ENCODE peak calls at places on chromosomes 13 and 19, in four cellular contexts. P, J, S and O are unnamed samples.

GRCh38 chr19:16445238-16446107 is 26.3 kb downstream of the EPS15L1 start:
- DNase-seq in P (no peak), J (peak; percentile 32), S (peak; percentile 90), O (no peak)

GRCh38 chr19:29248332-29248844 is 35.4 kb upstream of the UQCRFS1 start:
- DNase-seq in P (no peak), J (no peak), S (no peak), O (no peak)

GRCh38 chr19:35220315-35220921 is 8.1 kb downstream of the FAM187B start:
- DNase-seq in P (peak; percentile 74), J (no peak), S (no peak), O (no peak)

GRCh38 chr13:36801035-36801434 is 18.0 kb upstream of the RFXAP start:
- DNase-seq in P (no peak), J (no peak), S (no peak), O (no peak)

GRCh38 chr13:73676550-73677040 is 457.6 kb downstream of the KLF12 start:
- DNase-seq in P (no peak), J (no peak), S (no peak), O (no peak)

GRCh38 chr19:38869836-38870607 is 8.1 kb downstream of the RINL start:
- DNase-seq in P (no peak), J (no peak), S (no peak), O (no peak)

GRCh38 chr13:22412452-22412851 is 741.6 kb downstream of the FGF9 start:
- DNase-seq in P (no peak), J (no peak), S (no peak), O (no peak)

GRCh38 chr19:13817018-13817614 is 21.9 kb downstream of the ZSWIM4 start:
- DNase-seq in P (peak; percentile 91), J (no peak), S (no peak), O (no peak)

GRCh38 chr19:14088634-14089411 is 1.7 kb downstream of the SAMD1 start:
- DNase-seq in P (no peak), J (no peak), S (no peak), O (no peak)

GRCh38 chr19:39060130-39060529 is 24.0 kb upstream of the ACP7 start:
- DNase-seq in P (no peak), J (no peak), S (no peak), O (no peak)

GRCh38 chr13:74562381-74562780 is 428.2 kb upstream of the KLF12 start:
- DNase-seq in P (no peak), J (no peak), S (no peak), O (no peak)

GRCh38 chr13:108957369-108958012 is 328.1 kb downstream of the MYO16 start:
- DNase-seq in P (no peak), J (no peak), S (no peak), O (no peak)

GRCh38 chr13:98172570-98173405 is 4.3 kb downstream of the RNF113B start:
- DNase-seq in P (no peak), J (no peak), S (no peak), O (no peak)

GRCh38 chr19:13817615-13818371 is 22.6 kb downstream of the ZSWIM4 start:
- DNase-seq in P (peak; percentile 85), J (no peak), S (no peak), O (no peak)

GRCh38 chr19:38658462-38659306 is 11.2 kb downstream of the ACTN4 start:
- DNase-seq in P (no peak), J (peak; percentile 95), S (no peak), O (no peak)

GRCh38 chr19:20453424-20453938 is 112.1 kb downstream of the ZNF737 start:
- DNase-seq in P (no peak), J (no peak), S (no peak), O (no peak)

GRCh38 chr13:51632643-51633357 is 48.5 kb downstream of the WDFY2 start:
- DNase-seq in P (no peak), J (peak; percentile 77), S (no peak), O (no peak)

GRCh38 chr19:3699741-3700241 is 477 bp downstream of the PIP5K1C start:
- DNase-seq in P (no peak), J (no peak), S (no peak), O (no peak)

GRCh38 chr19:12331211-12331941 is 2.1 kb downstream of the ZNF563 start:
- DNase-seq in P (no peak), J (peak; percentile 96), S (peak; percentile 82), O (no peak)

GRCh38 chr19:7998081-7998480 is 7.4 kb downstream of the ELAVL1 start:
- DNase-seq in P (no peak), J (no peak), S (no peak), O (no peak)

GRCh38 chr13:32538234-32538620 is 368 bp downstream of the N4BP2L2 start:
- DNase-seq in P (no peak), J (peak; percentile 76), S (no peak), O (peak; percentile 27)

GRCh38 chr13:101785858-101786257 is 333.4 kb downstream of the ITGBL1 start:
- DNase-seq in P (no peak), J (peak; percentile 17), S (no peak), O (peak; percentile 4)

GRCh38 chr13:29849071-29849541 is 1.3 kb downstream of the UBL3 start:
- DNase-seq in P (no peak), J (peak; percentile 13), S (no peak), O (no peak)

GRCh38 chr19:33864311-33864850 is 67.7 kb downstream of the KCTD15 start:
- DNase-seq in P (no peak), J (no peak), S (no peak), O (no peak)

GRCh38 chr19:35718345-35719041 is 690 bp downstream of the KMT2B start:
- DNase-seq in P (peak; percentile 30), J (no peak), S (no peak), O (peak; percentile 30)

GRCh38 chr19:49983645-49984229 is 22.8 kb upstream of the SIGLEC11 start:
- DNase-seq in P (peak; percentile 71), J (peak; percentile 58), S (peak; percentile 19), O (peak; percentile 72)

GRCh38 chr19:29552454-29553280 is 26.9 kb downstream of the VSTM2B start:
- DNase-seq in P (no peak), J (no peak), S (peak; percentile 25), O (no peak)

GRCh38 chr19:2302319-2303208 is 5.4 kb downstream of the LINGO3 start:
- DNase-seq in P (peak; percentile 42), J (no peak), S (no peak), O (no peak)

GRCh38 chr19:6218497-6219146 is 61.2 kb downstream of the MLLT1 start:
- DNase-seq in P (peak; percentile 89), J (peak; percentile 77), S (peak; percentile 35), O (peak; percentile 89)

GRCh38 chr19:952680-953500 is 27.1 kb downstream of the ARID3A start:
- DNase-seq in P (peak; percentile 80), J (peak; percentile 95), S (no peak), O (no peak)
- TF ChIP-seq FOXM1 in P (no peak), J (no peak), S (no peak), O (no peak)

DNA sequence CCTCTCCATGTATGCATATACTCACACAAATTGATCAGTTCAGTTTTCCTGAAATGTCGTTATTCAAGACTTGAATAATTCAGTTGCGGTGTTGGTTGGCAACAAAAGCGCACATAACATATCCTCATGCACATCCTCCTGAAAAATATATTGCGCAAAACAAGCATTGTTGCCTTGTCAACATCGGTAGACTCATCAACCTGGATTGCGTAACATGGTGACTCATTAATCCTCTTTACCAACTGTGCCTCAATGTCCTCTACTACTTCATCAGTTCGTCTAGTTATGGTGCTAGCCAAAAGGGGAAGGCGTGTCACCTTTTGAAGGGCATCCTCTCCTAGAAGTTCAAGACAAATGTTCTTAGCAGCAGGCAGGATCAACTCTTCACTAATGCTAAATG is 357.7 kb downstream of the LMO7 start:
- DNase-seq in P (no peak), J (peak; percentile 10), S (no peak), O (no peak)
- TF ChIP-seq FOXK2 in P (no peak), J (no peak), S (no peak), O (no peak)

DNA sequence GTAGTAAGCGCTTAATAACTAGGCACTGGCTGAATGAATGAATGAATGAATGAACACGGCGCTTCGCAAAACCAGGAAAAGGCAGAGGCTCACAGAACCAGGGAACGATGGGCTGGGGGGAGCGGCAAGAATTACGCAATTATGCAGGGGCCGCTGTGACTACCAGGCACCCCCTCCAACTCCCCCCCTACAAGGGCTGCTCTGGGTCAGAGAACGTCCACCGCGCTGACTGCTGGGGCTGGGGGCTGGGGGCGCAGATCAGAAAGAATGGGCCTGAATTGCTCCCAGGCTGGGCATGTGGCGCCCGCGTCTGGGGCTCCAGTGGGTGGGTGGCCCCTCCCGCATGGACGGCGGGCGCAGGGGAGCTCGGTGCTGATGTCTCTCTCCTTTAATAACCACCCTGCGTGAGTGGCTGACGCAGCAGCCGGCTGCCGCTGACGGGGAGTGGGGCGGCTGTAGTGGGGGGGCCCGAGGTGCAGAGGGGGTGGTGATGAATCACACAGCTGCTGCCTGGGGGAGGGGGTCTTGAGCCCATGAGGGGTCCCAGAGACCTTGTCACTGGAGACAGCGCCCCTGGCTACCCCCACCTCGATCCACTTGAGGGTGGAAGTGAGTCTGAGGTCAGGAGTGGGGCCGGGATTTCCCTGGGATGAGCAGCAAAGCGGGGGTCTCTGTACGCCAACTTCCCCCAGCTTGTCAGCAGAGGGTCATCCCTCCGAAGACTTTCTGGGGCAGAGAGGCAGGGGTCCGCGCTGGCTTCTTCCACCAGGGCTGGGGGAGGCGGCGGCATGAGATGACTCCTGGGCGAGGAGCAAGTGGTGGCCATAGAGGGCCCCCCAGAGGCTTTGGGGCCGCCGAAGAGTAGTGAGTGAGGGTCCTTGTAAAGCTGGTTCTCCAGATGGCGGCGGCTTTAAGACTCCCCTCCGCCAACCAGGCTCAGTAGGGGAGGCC is 1.4 kb upstream of the CIRBP start:
- DNase-seq in P (no peak), J (no peak), S (no peak), O (no peak)
- TF ChIP-seq FOXM1 in P (no peak), J (no peak), S (no peak), O (peak; percentile 50)

GRCh38 chr13:33799950-33800592 is 17.9 kb upstream of the RFC3 start:
- DNase-seq in P (no peak), J (peak; percentile 38), S (no peak), O (peak; percentile 21)
- TF ChIP-seq FOXK2 in P (no peak), J (no peak), S (no peak), O (no peak)

DNA sequence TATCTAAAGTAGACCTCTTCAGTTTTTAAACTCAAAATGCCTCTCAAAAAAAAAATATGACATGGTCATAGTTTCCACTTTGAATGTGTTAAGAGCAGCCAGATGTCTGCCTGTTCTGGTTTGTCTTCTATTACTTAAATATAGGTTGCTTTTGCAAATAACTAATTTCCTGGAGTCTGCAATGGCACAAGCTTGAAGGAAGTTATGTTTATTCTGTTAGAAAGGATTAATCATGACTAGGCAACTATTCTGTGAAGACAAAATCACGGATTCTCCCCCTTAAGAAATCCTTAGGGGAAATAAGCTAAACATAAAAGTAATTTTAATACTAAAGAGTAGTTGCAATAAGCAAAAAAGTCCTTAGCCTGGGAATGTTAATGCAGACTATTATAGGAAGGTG is 26.3 kb downstream of the SKA3 start:
- DNase-seq in P (no peak), J (no peak), S (no peak), O (no peak)
- TF ChIP-seq FOXM1 in P (no peak), J (no peak), S (no peak), O (no peak)

GRCh38 chr19:45768644-45769053 is 403 bp downstream of the SIX5 start:
- DNase-seq in P (peak; percentile 38), J (no peak), S (no peak), O (no peak)

GRCh38 chr19:45770192-45771101 is 1.4 kb upstream of the SIX5 start:
- DNase-seq in P (peak; percentile 98), J (peak; percentile 96), S (peak; percentile 76), O (peak; percentile 91)

GRCh38 chr19:45769054-45769782 is at the start of gene SIX5:
- DNase-seq in P (peak; percentile 98), J (peak; percentile 95), S (peak; percentile 89), O (peak; percentile 96)

GRCh38 chr19:45771331-45771933 is 2.4 kb upstream of the SIX5 start:
- DNase-seq in P (no peak), J (no peak), S (no peak), O (no peak)

GRCh38 chr19:45769821-45770191 is 754 bp upstream of the SIX5 start:
- DNase-seq in P (peak; percentile 39), J (no peak), S (no peak), O (no peak)
- TF ChIP-seq FOXK2 in P (no peak), J (no peak), S (no peak), O (no peak)

GRCh38 chr13:111239754-111240670 is 80.4 kb upstream of the TEX29 start:
- DNase-seq in P (no peak), J (no peak), S (no peak), O (no peak)
- TF ChIP-seq FOXM1 in P (no peak), J (no peak), S (no peak), O (no peak)